ENCODE peak calls at places on chromosomes 16 and 17, in eight cellular contexts. S is H54; J is GM13976; P is T-cell; L is astrocyte of the cerebellum; K is activated naive CD4-positive, alpha-beta T cell treated with anti-CD3 and anti-CD28 coated beads, Interleukin-2, amount 50 U/mL, for 16 hours; T is dermis blood vessel endothelial cell; Z is LoVo. V is an unnamed sample.

GRCh38 chr17:37813753-37814152 is 68.9 kb upstream of the HNF1B start:
- DNase-seq in S (peak), J (no peak), P (no peak), L (peak), K (no peak), T (no peak), Z (peak), V (no peak)

GRCh38 chr17:56173026-56173425 is 19.8 kb downstream of the ANKFN1 start:
- DNase-seq in S (no peak), J (no peak), P (no peak), L (no peak), K (no peak), T (no peak), Z (no peak), V (no peak)

GRCh38 chr16:68083861-68084503 is 1.2 kb upstream of the NFATC3 start:
- DNase-seq in S (no peak), J (no peak), P (no peak), L (no peak), K (no peak), T (no peak), Z (no peak), V (no peak)

GRCh38 chr16:70766176-70766575 is 34.8 kb downstream of the VAC14 start:
- DNase-seq in S (no peak), J (no peak), P (no peak), L (no peak), K (no peak), T (no peak), Z (no peak), V (no peak)

GRCh38 chr16:62751218-62751617 is 715.0 kb upstream of the CDH8 start:
- DNase-seq in S (no peak), J (no peak), P (no peak), L (no peak), K (no peak), T (no peak), Z (no peak), V (no peak)

GRCh38 chr16:64910351-64910750 is 211.5 kb downstream of the CDH11 start:
- DNase-seq in S (no peak), J (no peak), P (no peak), L (peak), K (no peak), T (no peak), Z (no peak), V (peak)

GRCh38 chr17:77755410-77755963 is 203.0 kb upstream of the TNRC6C start:
- DNase-seq in S (no peak), J (no peak), P (no peak), L (no peak), K (no peak), T (no peak), Z (no peak), V (no peak)

GRCh38 chr17:63452979-63453551 is 7.0 kb upstream of the CYB561 start:
- DNase-seq in S (no peak), J (no peak), P (no peak), L (no peak), K (no peak), T (no peak), Z (no peak), V (no peak)

GRCh38 chr16:72270531-72270930 is 98.6 kb upstream of the PMFBP1 start:
- DNase-seq in S (no peak), J (no peak), P (no peak), L (no peak), K (no peak), T (peak), Z (no peak), V (peak)

GRCh38 chr16:16150117-16150877 is 73.0 kb downstream of the ABCC6 start:
- DNase-seq in S (no peak), J (no peak), P (no peak), L (peak), K (no peak), T (peak), Z (no peak), V (no peak)

GRCh38 chr16:70678121-70678897 is 7.5 kb downstream of the MTSS2 start:
- DNase-seq in S (no peak), J (no peak), P (no peak), L (no peak), K (no peak), T (no peak), Z (no peak), V (no peak)

GRCh38 chr16:26198221-26198620 is 506.5 kb downstream of the HS3ST4 start:
- DNase-seq in S (no peak), J (no peak), P (no peak), L (no peak), K (no peak), T (no peak), Z (no peak), V (no peak)

GRCh38 chr17:38430316-38430715 is 2.1 kb downstream of the ARHGAP23 start:
- DNase-seq in S (no peak), J (no peak), P (no peak), L (no peak), K (no peak), T (no peak), Z (no peak), V (no peak)

GRCh38 chr16:2511128-2511785 is 2.5 kb upstream of the ATP6V0C start:
- DNase-seq in S (no peak), J (no peak), P (no peak), L (no peak), K (no peak), T (peak), Z (no peak), V (no peak)

GRCh38 chr17:66312912-66313311 is 10.5 kb downstream of the PRKCA start:
- DNase-seq in S (no peak), J (no peak), P (no peak), L (no peak), K (no peak), T (no peak), Z (no peak), V (no peak)

GRCh38 chr17:72258711-72259110 is 137.9 kb downstream of the SOX9 start:
- DNase-seq in S (no peak), J (no peak), P (no peak), L (no peak), K (no peak), T (no peak), Z (no peak), V (no peak)

GRCh38 chr16:53166099-53166498 is 111.3 kb downstream of the CHD9 start:
- DNase-seq in S (no peak), J (no peak), P (no peak), L (no peak), K (no peak), T (no peak), Z (no peak), V (no peak)

GRCh38 chr17:31789707-31790505 is 69.1 kb downstream of the COPRS start:
- DNase-seq in S (no peak), J (peak), P (no peak), L (no peak), K (no peak), T (no peak), Z (no peak), V (no peak)

GRCh38 chr16:69471121-69471520 is 46.7 kb downstream of the CYB5B start:
- DNase-seq in S (no peak), J (no peak), P (no peak), L (no peak), K (no peak), T (no peak), Z (no peak), V (no peak)

GRCh38 chr17:2735896-2736295 is 13.6 kb downstream of the CCDC92B start:
- DNase-seq in S (no peak), J (no peak), P (no peak), L (no peak), K (no peak), T (no peak), Z (no peak), V (no peak)

GRCh38 chr17:16100737-16101400 is 101.2 kb downstream of the TTC19 start:
- DNase-seq in S (no peak), J (no peak), P (no peak), L (no peak), K (no peak), T (peak), Z (no peak), V (no peak)

GRCh38 chr16:53809088-53809951 is 105.4 kb downstream of the FTO start:
- DNase-seq in S (no peak), J (no peak), P (no peak), L (peak), K (no peak), T (no peak), Z (peak), V (no peak)

GRCh38 chr17:50785942-50786570 is 18.7 kb upstream of the ANKRD40CL start:
- DNase-seq in S (no peak), J (no peak), P (no peak), L (peak), K (no peak), T (no peak), Z (no peak), V (peak)

GRCh38 chr16:77863250-77863649 is 74.9 kb downstream of the VAT1L start:
- DNase-seq in S (no peak), J (no peak), P (no peak), L (no peak), K (no peak), T (no peak), Z (no peak), V (peak)

GRCh38 chr17:77496401-77496801 is 355.6 kb downstream of the SEC14L1 start:
- DNase-seq in S (no peak), J (no peak), P (no peak), L (no peak), K (no peak), T (no peak), Z (no peak), V (no peak)

GRCh38 chr17:13158511-13159240 is 140.8 kb upstream of the ELAC2 start:
- DNase-seq in S (no peak), J (no peak), P (no peak), L (no peak), K (no peak), T (no peak), Z (no peak), V (no peak)

GRCh38 chr17:42347198-42347597 is 41.0 kb downstream of the STAT3 start:
- DNase-seq in S (no peak), J (no peak), P (no peak), L (peak), K (no peak), T (peak), Z (no peak), V (no peak)

GRCh38 chr17:78173025-78173715 is 4.8 kb downstream of the SYNGR2 start:
- DNase-seq in S (no peak), J (peak), P (no peak), L (no peak), K (no peak), T (no peak), Z (no peak), V (no peak)

GRCh38 chr16:1772362-1772907 is at the start of gene EME2:
- DNase-seq in S (peak), J (no peak), P (no peak), L (no peak), K (peak), T (peak), Z (no peak), V (no peak)

GRCh38 chr16:88856828-88857727 is at the start of the genes GALNS and TRAPPC2L:
- DNase-seq in S (peak), J (peak), P (peak), L (peak), K (peak), T (peak), Z (peak), V (peak)